ENCODE peak calls at places on chromosome 5, in seven cellular contexts. J is C1 segment of cervical spinal cord; L is T-helper 17 cell; X is sigmoid colon; Y is stimulated activated CD8-positive, alpha-beta memory T cell treated with anti-CD3 and anti-CD28 coated beads, Interleukin-4, amount 100 ng/mL, for 24 hours; F is nephron progenitor cell; R is GDM1. T is an unnamed sample.

GRCh38 chr5:173235499-173236394 is 741 bp upstream of the NKX2-5 start:
- DNase-seq in J (no peak), L (no peak), X (no peak), Y (no peak), F (no peak), R (no peak), T (no peak)

GRCh38 chr5:131595088-131596033 is 39.7 kb downstream of the RAPGEF6 start:
- DNase-seq in J (no peak), L (no peak), X (no peak), Y (peak), F (no peak), R (no peak), T (no peak)

GRCh38 chr5:40955313-40955712 is 46.0 kb downstream of the C7 start:
- DNase-seq in J (no peak), L (no peak), X (no peak), Y (no peak), F (no peak), R (no peak), T (no peak)

GRCh38 chr5:75108515-75108914 is 56.2 kb upstream of the GCNT4 start:
- DNase-seq in J (no peak), L (no peak), X (no peak), Y (no peak), F (no peak), R (no peak), T (no peak)

GRCh38 chr5:119387900-119388618 is 32.2 kb downstream of the TNFAIP8 start:
- DNase-seq in J (no peak), L (no peak), X (no peak), Y (no peak), F (no peak), R (no peak), T (no peak)

GRCh38 chr5:172490739-172491461 is 36.6 kb upstream of the SH3PXD2B start:
- DNase-seq in J (no peak), L (no peak), X (no peak), Y (no peak), F (no peak), R (no peak), T (peak)

GRCh38 chr5:111932207-111932606 is 175.2 kb upstream of the NREP start:
- DNase-seq in J (no peak), L (no peak), X (no peak), Y (no peak), F (no peak), R (no peak), T (no peak)

GRCh38 chr5:39266442-39266841 is 47.1 kb upstream of the FYB1 start:
- DNase-seq in J (no peak), L (no peak), X (no peak), Y (no peak), F (no peak), R (peak), T (no peak)

GRCh38 chr5:10913846-10914245 is 152.8 kb upstream of the DAP start:
- DNase-seq in J (no peak), L (no peak), X (no peak), Y (no peak), F (no peak), R (peak), T (no peak)

GRCh38 chr5:22473865-22474264 is 379.3 kb downstream of the CDH12 start:
- DNase-seq in J (no peak), L (no peak), X (no peak), Y (no peak), F (no peak), R (no peak), T (no peak)

GRCh38 chr5:116881921-116882531 is 307.4 kb upstream of the SEMA6A start:
- DNase-seq in J (no peak), L (no peak), X (no peak), Y (no peak), F (no peak), R (no peak), T (no peak)

GRCh38 chr5:168472329-168472728 is 13.9 kb upstream of the RARS1 start:
- DNase-seq in J (no peak), L (no peak), X (no peak), Y (no peak), F (no peak), R (no peak), T (no peak)

GRCh38 chr5:22470408-22470807 is 382.7 kb downstream of the CDH12 start:
- DNase-seq in J (no peak), L (no peak), X (no peak), Y (no peak), F (no peak), R (no peak), T (no peak)

GRCh38 chr5:141674747-141675146 is 7.3 kb downstream of the ARAP3 start:
- DNase-seq in J (no peak), L (no peak), X (no peak), Y (no peak), F (no peak), R (no peak), T (no peak)

GRCh38 chr5:66223637-66224036 is 79.5 kb downstream of the SREK1 start:
- DNase-seq in J (peak), L (no peak), X (no peak), Y (no peak), F (no peak), R (no peak), T (no peak)

GRCh38 chr5:107455111-107455544 is 215.6 kb downstream of the EFNA5 start:
- DNase-seq in J (no peak), L (no peak), X (no peak), Y (no peak), F (peak), R (no peak), T (no peak)

GRCh38 chr5:154477382-154478223 is 424 bp downstream of the HAND1 start:
- DNase-seq in J (no peak), L (no peak), X (no peak), Y (no peak), F (peak), R (no peak), T (no peak)

GRCh38 chr5:126523818-126524522 is 71.0 kb downstream of the ALDH7A1 start:
- DNase-seq in J (no peak), L (no peak), X (no peak), Y (no peak), F (no peak), R (no peak), T (no peak)

T was measured in RWPE2.